ENCODE peak calls at places on chromosomes 16 and 17, in six cellular contexts. One of them, this sample, is unnamed.

GRCh38 chr16:27446721-27447120 is 44.7 kb downstream of the IL21R start:
- DNase-seq in SK-N-SH: no peak
- DNase-seq in endothelial cell of umbilical vein: no peak
- DNase-seq in stomach: no peak
- DNase-seq in transverse colon: peak; percentile 47
- DNase-seq in Panc1: no peak
- DNase-seq in this sample: no peak

GRCh38 chr17:64115871-64116534 is 13.9 kb downstream of the ERN1 start:
- DNase-seq in SK-N-SH: no peak
- DNase-seq in Panc1: no peak
- DNase-seq in transverse colon: no peak
- DNase-seq in endothelial cell of umbilical vein: no peak
- DNase-seq in stomach: peak; percentile 65
- DNase-seq in this sample: no peak

GRCh38 chr16:59088401-59088800 is 354.3 kb upstream of the GOT2 start:
- DNase-seq in stomach: no peak
- DNase-seq in transverse colon: no peak
- DNase-seq in endothelial cell of umbilical vein: no peak
- DNase-seq in Panc1: no peak
- DNase-seq in SK-N-SH: no peak
- DNase-seq in this sample: no peak

GRCh38 chr17:17468217-17469010 is 8.4 kb upstream of the MED9 start:
- DNase-seq in Panc1: no peak
- DNase-seq in SK-N-SH: no peak
- DNase-seq in stomach: no peak
- DNase-seq in transverse colon: no peak
- DNase-seq in endothelial cell of umbilical vein: no peak
- DNase-seq in this sample: no peak

GRCh38 chr16:85234310-85235235 is 122.3 kb upstream of the CIBAR2 start:
- DNase-seq in Panc1: no peak
- DNase-seq in transverse colon: peak; percentile 50
- DNase-seq in endothelial cell of umbilical vein: peak; percentile 69
- DNase-seq in stomach: peak; percentile 51
- DNase-seq in SK-N-SH: peak; percentile 96
- DNase-seq in this sample: peak; percentile 85

GRCh38 chr16:79898703-79899102 is 298.2 kb upstream of the MAF start:
- DNase-seq in endothelial cell of umbilical vein: no peak
- DNase-seq in SK-N-SH: no peak
- DNase-seq in stomach: no peak
- DNase-seq in transverse colon: no peak
- DNase-seq in Panc1: no peak
- DNase-seq in this sample: no peak

GRCh38 chr16:74297296-74297665 is 667 bp downstream of the PSMD7 start:
- DNase-seq in stomach: no peak
- DNase-seq in transverse colon: peak; percentile 18
- DNase-seq in Panc1: no peak
- DNase-seq in endothelial cell of umbilical vein: peak; percentile 36
- DNase-seq in SK-N-SH: peak; percentile 56
- DNase-seq in this sample: no peak

GRCh38 chr17:603405-604193 is 111.0 kb downstream of the VPS53 start:
- DNase-seq in endothelial cell of umbilical vein: no peak
- DNase-seq in transverse colon: no peak
- DNase-seq in SK-N-SH: no peak
- DNase-seq in stomach: no peak
- DNase-seq in Panc1: no peak
- DNase-seq in this sample: no peak

GRCh38 chr17:49495842-49496182 is 719 bp downstream of the NGFR start:
- DNase-seq in endothelial cell of umbilical vein: no peak
- DNase-seq in transverse colon: no peak
- DNase-seq in SK-N-SH: peak; percentile 66
- DNase-seq in Panc1: no peak
- DNase-seq in stomach: no peak
- DNase-seq in this sample: no peak

GRCh38 chr16:58176608-58177346 is 21.1 kb downstream of the CSNK2A2 start:
- DNase-seq in Panc1: no peak
- DNase-seq in stomach: no peak
- DNase-seq in endothelial cell of umbilical vein: no peak
- DNase-seq in SK-N-SH: no peak
- DNase-seq in transverse colon: no peak
- DNase-seq in this sample: no peak

GRCh38 chr17:36978810-36979584 is 30.2 kb downstream of the AATF start:
- DNase-seq in endothelial cell of umbilical vein: no peak
- DNase-seq in Panc1: no peak
- DNase-seq in stomach: no peak
- DNase-seq in transverse colon: no peak
- DNase-seq in SK-N-SH: no peak
- DNase-seq in this sample: no peak

GRCh38 chr17:83173180-83173996 is 94.0 kb downstream of the METRNL start:
- DNase-seq in endothelial cell of umbilical vein: no peak
- DNase-seq in Panc1: no peak
- DNase-seq in stomach: no peak
- DNase-seq in SK-N-SH: no peak
- DNase-seq in transverse colon: no peak
- DNase-seq in this sample: peak; percentile 60

GRCh38 chr16:68257251-68257905 is 6.9 kb upstream of the SLC7A6 start:
- DNase-seq in transverse colon: peak; percentile 63
- DNase-seq in stomach: no peak
- DNase-seq in SK-N-SH: no peak
- DNase-seq in endothelial cell of umbilical vein: no peak
- DNase-seq in Panc1: no peak
- DNase-seq in this sample: no peak

GRCh38 chr16:27174007-27174406 is 29.3 kb upstream of the KDM8 start:
- DNase-seq in Panc1: no peak
- DNase-seq in transverse colon: peak; percentile 27
- DNase-seq in endothelial cell of umbilical vein: no peak
- DNase-seq in stomach: no peak
- DNase-seq in SK-N-SH: peak; percentile 52
- DNase-seq in this sample: no peak

GRCh38 chr17:40366861-40367518 is 2.5 kb upstream of the GJD3 start:
- DNase-seq in stomach: no peak
- DNase-seq in transverse colon: no peak
- DNase-seq in endothelial cell of umbilical vein: no peak
- DNase-seq in Panc1: no peak
- DNase-seq in SK-N-SH: no peak
- DNase-seq in this sample: peak; percentile 54

GRCh38 chr17:18261146-18261515 is 669 bp downstream of the MIEF2 start:
- DNase-seq in transverse colon: peak; percentile 66
- DNase-seq in endothelial cell of umbilical vein: peak; percentile 21
- DNase-seq in stomach: peak; percentile 77
- DNase-seq in SK-N-SH: peak; percentile 60
- DNase-seq in Panc1: no peak
- DNase-seq in this sample: peak; percentile 87

GRCh38 chr17:22266231-22266630 is 573.9 kb downstream of the KCNJ18 start:
- DNase-seq in endothelial cell of umbilical vein: no peak
- DNase-seq in stomach: peak; percentile 17
- DNase-seq in Panc1: no peak
- DNase-seq in SK-N-SH: peak; percentile 71
- DNase-seq in transverse colon: no peak
- DNase-seq in this sample: no peak

GRCh38 chr17:79650861-79651260 is 40.0 kb upstream of the RBFOX3 start:
- DNase-seq in transverse colon: no peak
- DNase-seq in Panc1: no peak
- DNase-seq in SK-N-SH: peak; percentile 11
- DNase-seq in stomach: peak; percentile 21
- DNase-seq in endothelial cell of umbilical vein: no peak
- DNase-seq in this sample: peak; percentile 56

GRCh38 chr17:16418684-16419066 is 3.3 kb downstream of the TRPV2 start:
- DNase-seq in Panc1: no peak
- DNase-seq in stomach: no peak
- DNase-seq in transverse colon: no peak
- DNase-seq in endothelial cell of umbilical vein: no peak
- DNase-seq in SK-N-SH: no peak
- DNase-seq in this sample: no peak

GRCh38 chr16:60151987-60152386 is 1417.9 kb upstream of the GOT2 start:
- DNase-seq in endothelial cell of umbilical vein: no peak
- DNase-seq in stomach: no peak
- DNase-seq in SK-N-SH: no peak
- DNase-seq in transverse colon: no peak
- DNase-seq in Panc1: no peak
- DNase-seq in this sample: no peak

GRCh38 chr17:58337126-58337599 is 8.6 kb upstream of the TSPOAP1 start:
- DNase-seq in endothelial cell of umbilical vein: no peak
- DNase-seq in transverse colon: peak; percentile 52
- DNase-seq in Panc1: no peak
- DNase-seq in SK-N-SH: peak; percentile 32
- DNase-seq in stomach: no peak
- DNase-seq in this sample: no peak

GRCh38 chr16:10850478-10850850 is 26.5 kb upstream of the CIITA start:
- DNase-seq in stomach: no peak
- DNase-seq in SK-N-SH: no peak
- DNase-seq in endothelial cell of umbilical vein: no peak
- DNase-seq in Panc1: no peak
- DNase-seq in transverse colon: no peak
- DNase-seq in this sample: peak; percentile 7

GRCh38 chr16:67068212-67068753 is 39.3 kb downstream of the CBFB start:
- DNase-seq in endothelial cell of umbilical vein: no peak
- DNase-seq in SK-N-SH: no peak
- DNase-seq in transverse colon: no peak
- DNase-seq in stomach: no peak
- DNase-seq in Panc1: no peak
- DNase-seq in this sample: no peak

GRCh38 chr16:29714972-29715371 is 30.8 kb downstream of the C16orf54 start:
- DNase-seq in transverse colon: no peak
- DNase-seq in SK-N-SH: no peak
- DNase-seq in Panc1: no peak
- DNase-seq in stomach: no peak
- DNase-seq in endothelial cell of umbilical vein: no peak
- DNase-seq in this sample: no peak

GRCh38 chr16:27181020-27181419 is 22.3 kb upstream of the KDM8 start:
- DNase-seq in transverse colon: no peak
- DNase-seq in SK-N-SH: peak; percentile 16
- DNase-seq in stomach: no peak
- DNase-seq in Panc1: no peak
- DNase-seq in endothelial cell of umbilical vein: no peak
- DNase-seq in this sample: no peak

DNA sequence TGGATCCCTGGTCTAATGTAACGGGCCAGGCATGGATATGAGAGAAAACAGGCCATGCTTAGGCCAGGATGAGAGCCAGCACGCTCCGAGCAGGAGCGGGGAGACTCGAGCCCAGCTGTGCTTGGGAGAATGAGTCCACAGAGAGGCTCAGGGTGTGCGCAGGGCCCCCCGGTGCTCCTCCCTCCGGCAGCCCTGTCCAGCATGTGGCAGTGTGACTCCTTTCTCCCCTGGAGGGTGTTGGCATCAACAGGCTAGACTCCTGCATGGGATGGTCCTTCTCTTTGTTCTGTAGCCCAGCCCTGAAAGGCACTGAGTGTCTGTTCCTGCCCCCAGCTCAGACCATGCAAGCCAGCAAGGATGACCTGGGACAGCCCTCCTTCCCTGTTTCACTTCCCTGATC is 23.4 kb downstream of the PGS1 start:
- DNase-seq in SK-N-SH: no peak
- DNase-seq in stomach: no peak
- DNase-seq in Panc1: no peak
- DNase-seq in transverse colon: no peak
- DNase-seq in endothelial cell of umbilical vein: no peak
- DNase-seq in this sample: no peak
- TF ChIP-seq POLR2AphosphoS5 in SK-N-SH: no peak
- TF ChIP-seq POLR2AphosphoS5 in stomach: no peak
- TF ChIP-seq POLR2AphosphoS5 in Panc1: no peak
- TF ChIP-seq POLR2AphosphoS5 in transverse colon: no peak
- TF ChIP-seq POLR2AphosphoS5 in endothelial cell of umbilical vein: no peak
- TF ChIP-seq POLR2AphosphoS5 in this sample: no peak

GRCh38 chr16:81318711-81319110 is 3.9 kb downstream of the GAN start:
- DNase-seq in endothelial cell of umbilical vein: no peak
- DNase-seq in SK-N-SH: no peak
- DNase-seq in Panc1: no peak
- DNase-seq in stomach: no peak
- DNase-seq in transverse colon: no peak
- DNase-seq in this sample: no peak
- TF ChIP-seq CTCF in endothelial cell of umbilical vein: no peak
- TF ChIP-seq CTCF in SK-N-SH: no peak
- TF ChIP-seq CTCF in Panc1: no peak
- TF ChIP-seq CTCF in stomach: no peak
- TF ChIP-seq CTCF in transverse colon: no peak
- TF ChIP-seq CTCF in this sample: no peak

GRCh38 chr17:31051517-31051916 is 43.3 kb upstream of the NF1 start:
- DNase-seq in SK-N-SH: no peak
- DNase-seq in Panc1: no peak
- DNase-seq in stomach: no peak
- DNase-seq in endothelial cell of umbilical vein: no peak
- DNase-seq in transverse colon: no peak
- DNase-seq in this sample: no peak
- H3K4me3 ChIP-seq in SK-N-SH: no peak overlapping the region
- H3K4me3 ChIP-seq in Panc1: no peak overlapping the region
- H3K4me3 ChIP-seq in stomach: no peak overlapping the region
- H3K4me3 ChIP-seq in endothelial cell of umbilical vein: no peak overlapping the region
- H3K4me3 ChIP-seq in transverse colon: no peak overlapping the region
- H3K4me3 ChIP-seq in this sample: no peak overlapping the region

DNA sequence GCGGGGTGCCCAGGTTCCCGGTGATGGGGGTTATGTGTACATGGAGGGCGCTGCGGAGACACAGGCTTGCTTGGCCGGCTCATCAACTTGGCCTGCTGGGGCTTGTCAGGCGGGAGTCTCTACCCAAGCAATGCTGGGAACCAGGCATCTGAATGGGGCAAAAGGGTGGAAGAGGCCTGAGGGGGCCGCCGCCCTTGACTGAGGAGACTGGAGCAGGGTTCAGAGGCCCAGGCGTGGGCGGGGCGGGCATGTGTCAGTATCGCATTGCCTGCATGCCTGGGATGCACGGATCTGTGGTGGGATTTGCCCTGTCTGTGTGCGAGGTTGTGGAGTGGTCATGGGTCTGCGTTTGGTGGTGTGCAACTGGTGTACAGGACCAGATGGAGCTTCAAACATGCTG is 21.1 kb downstream of the ARHGAP23 start:
- DNase-seq in SK-N-SH: no peak
- DNase-seq in endothelial cell of umbilical vein: peak; percentile 21
- DNase-seq in stomach: no peak
- DNase-seq in transverse colon: no peak
- DNase-seq in Panc1: no peak
- DNase-seq in this sample: no peak
- TF ChIP-seq POLR2AphosphoS5 in SK-N-SH: no peak
- TF ChIP-seq POLR2AphosphoS5 in endothelial cell of umbilical vein: no peak
- TF ChIP-seq POLR2AphosphoS5 in stomach: no peak
- TF ChIP-seq POLR2AphosphoS5 in transverse colon: no peak
- TF ChIP-seq POLR2AphosphoS5 in Panc1: no peak
- TF ChIP-seq POLR2AphosphoS5 in this sample: no peak

DNA sequence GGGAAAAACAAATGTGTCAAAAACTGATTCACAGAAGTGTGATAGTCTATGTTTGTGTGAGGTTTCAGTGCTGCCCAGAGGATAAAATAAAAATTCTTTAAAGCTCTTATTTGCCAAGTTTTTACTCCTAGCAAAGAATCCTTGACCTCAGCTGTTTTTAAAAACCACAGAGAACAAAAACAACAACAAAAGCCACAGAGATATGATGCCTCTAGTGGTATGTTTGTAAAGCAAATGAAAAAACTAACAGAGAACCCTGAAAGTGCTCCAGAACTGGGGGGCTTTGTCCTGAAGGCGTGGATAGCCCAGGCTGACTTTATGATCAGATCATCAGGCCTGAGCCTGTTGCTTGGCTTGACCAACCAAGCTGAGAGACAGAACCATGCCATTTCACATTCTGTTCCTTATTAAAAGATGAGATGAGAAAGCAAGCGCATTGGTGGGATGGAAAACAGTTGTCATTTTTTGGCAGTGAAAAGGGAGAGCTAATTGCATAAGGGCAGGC is 411.1 kb downstream of the CPPED1 start:
- DNase-seq in transverse colon: peak; percentile 10
- DNase-seq in SK-N-SH: no peak
- DNase-seq in stomach: no peak
- DNase-seq in endothelial cell of umbilical vein: no peak
- DNase-seq in Panc1: no peak
- DNase-seq in this sample: peak; percentile 76
- TF ChIP-seq CTCF in transverse colon: no peak
- TF ChIP-seq CTCF in SK-N-SH: no peak
- TF ChIP-seq CTCF in stomach: no peak
- TF ChIP-seq CTCF in endothelial cell of umbilical vein: no peak
- TF ChIP-seq CTCF in Panc1: peak; percentile 4
- TF ChIP-seq CTCF in this sample: no peak

This sample was measured in sigmoid colon.